ENCODE peak calls at places on chromosomes 16 and 17, in nine cellular contexts. G is GM20000; X is mammary epithelial cell; Z is activated T-cell treated with anti-CD3 and anti-CD28 coated beads, Interleukin-2, amount 50 U/mL, for 24 hours; W is H54; C is activated naive CD8-positive, alpha-beta T cell treated with anti-CD3 and anti-CD28 coated beads for 36 hours; Y is DND-41; P is globus pallidus; M is neural progenitor cell. D is an unnamed sample.

GRCh38 chr16:57266531-57267268 is 17.8 kb downstream of the PLLP start:
- DNase-seq in G (no peak), X (no peak), Z (no peak), W (no peak), C (no peak), Y (peak), P (no peak), M (no peak), D (peak)

GRCh38 chr16:30353438-30354129 is 1.5 kb downstream of the CD2BP2 start:
- DNase-seq in G (no peak), X (no peak), Z (no peak), W (no peak), C (no peak), Y (no peak), P (no peak), M (no peak), D (no peak)

GRCh38 chr16:87422106-87422505 is 30.0 kb downstream of the MAP1LC3B start:
- DNase-seq in G (no peak), X (no peak), Z (no peak), W (no peak), C (no peak), Y (no peak), P (no peak), M (no peak), D (no peak)

GRCh38 chr16:68401871-68402747 is 46.2 kb downstream of the SMPD3 start:
- DNase-seq in G (no peak), X (peak), Z (no peak), W (peak), C (no peak), Y (no peak), P (no peak), M (no peak), D (no peak)

GRCh38 chr16:1010266-1010665 is 28.7 kb downstream of the SOX8 start:
- DNase-seq in G (no peak), X (no peak), Z (no peak), W (no peak), C (no peak), Y (no peak), P (no peak), M (no peak), D (no peak)

GRCh38 chr16:86578499-86579267 is at the start of gene FOXL1:
- DNase-seq in G (no peak), X (no peak), Z (peak), W (no peak), C (no peak), Y (no peak), P (no peak), M (peak), D (no peak)

GRCh38 chr17:78678220-78678554 is 101.0 kb upstream of the DNAH17 start:
- DNase-seq in G (no peak), X (no peak), Z (no peak), W (no peak), C (no peak), Y (no peak), P (no peak), M (no peak), D (no peak)

GRCh38 chr16:87056083-87056482 is 261.1 kb downstream of the C16orf95 start:
- DNase-seq in G (no peak), X (peak), Z (no peak), W (peak), C (no peak), Y (no peak), P (no peak), M (no peak), D (no peak)

GRCh38 chr17:10062757-10063385 is 135.5 kb downstream of the GAS7 start:
- DNase-seq in G (peak), X (no peak), Z (no peak), W (no peak), C (no peak), Y (no peak), P (no peak), M (no peak), D (no peak)

GRCh38 chr17:40362696-40363479 is 1.6 kb downstream of the GJD3 start:
- DNase-seq in G (peak), X (peak), Z (peak), W (no peak), C (peak), Y (peak), P (no peak), M (peak), D (peak)

GRCh38 chr17:19744922-19745757 is 3.0 kb downstream of the ALDH3A1 start:
- DNase-seq in G (peak), X (peak), Z (peak), W (no peak), C (peak), Y (no peak), P (peak), M (peak), D (no peak)

GRCh38 chr17:2815781-2816185 is 19.5 kb downstream of the RAP1GAP2 start:
- DNase-seq in G (no peak), X (no peak), Z (no peak), W (no peak), C (no peak), Y (no peak), P (no peak), M (peak), D (no peak)

GRCh38 chr17:37802712-37803416 is 58.0 kb upstream of the HNF1B start:
- DNase-seq in G (no peak), X (no peak), Z (no peak), W (no peak), C (no peak), Y (no peak), P (peak), M (no peak), D (no peak)

GRCh38 chr17:83086197-83086880 is 6.9 kb downstream of the METRNL start:
- DNase-seq in G (no peak), X (no peak), Z (no peak), W (no peak), C (no peak), Y (no peak), P (no peak), M (no peak), D (no peak)

GRCh38 chr17:77842148-77842905 is 116.2 kb upstream of the TNRC6C start:
- DNase-seq in G (no peak), X (peak), Z (peak), W (peak), C (peak), Y (no peak), P (no peak), M (no peak), D (no peak)

GRCh38 chr16:21208831-21209230 is 2.5 kb downstream of the ZP2 start:
- DNase-seq in G (no peak), X (no peak), Z (no peak), W (no peak), C (no peak), Y (no peak), P (no peak), M (no peak), D (no peak)

GRCh38 chr16:87199901-87200300 is 117.3 kb downstream of the C16orf95 start:
- DNase-seq in G (no peak), X (no peak), Z (no peak), W (no peak), C (no peak), Y (no peak), P (no peak), M (no peak), D (no peak)

GRCh38 chr16:57795431-57795878 is 6.8 kb downstream of the KIFC3 start:
- DNase-seq in G (peak), X (peak), Z (no peak), W (peak), C (peak), Y (peak), P (no peak), M (peak), D (peak)

GRCh38 chr17:79801156-79802038 is 4.5 kb upstream of the CBX8 start:
- DNase-seq in G (no peak), X (peak), Z (no peak), W (peak), C (no peak), Y (no peak), P (no peak), M (peak), D (no peak)

GRCh38 chr17:37710344-37710886 is 34.4 kb downstream of the HNF1B start:
- DNase-seq in G (no peak), X (no peak), Z (no peak), W (no peak), C (no peak), Y (no peak), P (no peak), M (peak), D (no peak)

GRCh38 chr17:62681061-62681938 is 53.8 kb downstream of the MRC2 start:
- DNase-seq in G (no peak), X (no peak), Z (no peak), W (no peak), C (no peak), Y (no peak), P (no peak), M (no peak), D (no peak)

GRCh38 chr16:88292007-88292940 is 90.5 kb upstream of the ZNF469 start:
- DNase-seq in G (no peak), X (no peak), Z (no peak), W (no peak), C (no peak), Y (no peak), P (no peak), M (no peak), D (no peak)

GRCh38 chr17:32913593-32913992 is 14.4 kb upstream of the TMEM98 start:
- DNase-seq in G (no peak), X (no peak), Z (no peak), W (no peak), C (no peak), Y (no peak), P (no peak), M (no peak), D (no peak)

GRCh38 chr17:15482476-15482875 is 15.1 kb upstream of the CDRT4 start:
- DNase-seq in G (no peak), X (no peak), Z (no peak), W (no peak), C (no peak), Y (no peak), P (no peak), M (no peak), D (no peak)

GRCh38 chr17:82769041-82769440 is 17.2 kb downstream of the TBCD start:
- DNase-seq in G (no peak), X (no peak), Z (no peak), W (no peak), C (no peak), Y (no peak), P (no peak), M (no peak), D (no peak)

GRCh38 chr17:45994228-45994627 is 4.8 kb upstream of the STH start:
- DNase-seq in G (no peak), X (no peak), Z (no peak), W (no peak), C (no peak), Y (no peak), P (no peak), M (no peak), D (no peak)

GRCh38 chr17:17055286-17056166 is 13.3 kb downstream of the MPRIP start:
- DNase-seq in G (no peak), X (peak), Z (no peak), W (no peak), C (no peak), Y (no peak), P (no peak), M (no peak), D (no peak)

GRCh38 chr16:19110537-19111391 is 3.0 kb upstream of the ITPRIPL2 start:
- DNase-seq in G (no peak), X (no peak), Z (no peak), W (no peak), C (no peak), Y (no peak), P (no peak), M (no peak), D (no peak)

GRCh38 chr17:47955497-47956461 is 1.9 kb downstream of the PRR15L start:
- DNase-seq in G (no peak), X (peak), Z (no peak), W (no peak), C (no peak), Y (no peak), P (no peak), M (no peak), D (no peak)

GRCh38 chr17:48556534-48557401 is 11.9 kb upstream of the HOXB2 start:
- DNase-seq in G (no peak), X (peak), Z (no peak), W (no peak), C (no peak), Y (no peak), P (no peak), M (no peak), D (no peak)

GRCh38 chr17:50559674-50560184 is 786 bp upstream of the CACNA1G start:
- DNase-seq in G (peak), X (peak), Z (peak), W (peak), C (peak), Y (no peak), P (no peak), M (peak), D (no peak)

GRCh38 chr17:44922746-44923470 is 7.6 kb upstream of the GFAP start:
- DNase-seq in G (no peak), X (no peak), Z (no peak), W (no peak), C (no peak), Y (no peak), P (no peak), M (no peak), D (no peak)

GRCh38 chr17:61209524-61209923 is 190.1 kb upstream of the TBX2 start:
- DNase-seq in G (no peak), X (no peak), Z (no peak), W (no peak), C (no peak), Y (no peak), P (peak), M (peak), D (no peak)

GRCh38 chr17:79005063-79005861 is 4.3 kb downstream of the CANT1 start:
- DNase-seq in G (no peak), X (peak), Z (peak), W (no peak), C (no peak), Y (peak), P (no peak), M (no peak), D (peak)

GRCh38 chr16:89690392-89690901 is 4.0 kb downstream of the CDK10 start:
- DNase-seq in G (no peak), X (no peak), Z (no peak), W (no peak), C (no peak), Y (no peak), P (no peak), M (no peak), D (no peak)

GRCh38 chr17:57424273-57424672 is 167.9 kb downstream of the MSI2 start:
- DNase-seq in G (no peak), X (no peak), Z (no peak), W (no peak), C (no peak), Y (no peak), P (no peak), M (no peak), D (no peak)

D was measured in Jurkat, Clone E6-1.